ENCODE peak calls at places on chromosomes 6 and 20, in four cellular contexts. M is NCI-H2029 treated with DMSO at 0.1 percent for 48 hours, G is Peyer's patch, Q is T follicular helper cell. Y is an unnamed sample.

GRCh38 chr6:87391334-87391733 is 16.4 kb upstream of the CFAP206 start:
- DNase-seq in M (peak), G (no peak), Q (no peak), Y (no peak)

GRCh38 chr6:434051-434705 is 42.6 kb downstream of the IRF4 start:
- DNase-seq in M (no peak), G (no peak), Q (no peak), Y (no peak)

GRCh38 chr6:138971601-138972000 is 16.5 kb downstream of the REPS1 start:
- DNase-seq in M (no peak), G (no peak), Q (no peak), Y (no peak)

GRCh38 chr6:87756858-87757257 is 54.8 kb upstream of the AKIRIN2 start:
- DNase-seq in M (no peak), G (no peak), Q (no peak), Y (no peak)

GRCh38 chr6:104614394-104614793 is 245.3 kb downstream of the HACE1 start:
- DNase-seq in M (no peak), G (no peak), Q (no peak), Y (no peak)

GRCh38 chr6:12941422-12941821 is 224.9 kb downstream of the PHACTR1 start:
- DNase-seq in M (no peak), G (no peak), Q (no peak), Y (no peak)

GRCh38 chr20:16098890-16099639 is 474.2 kb downstream of the KIF16B start:
- DNase-seq in M (no peak), G (no peak), Q (no peak), Y (no peak)

GRCh38 chr6:149065658-149066556 is 251.6 kb upstream of the TAB2 start:
- DNase-seq in M (no peak), G (no peak), Q (peak), Y (no peak)

GRCh38 chr6:108609276-108609769 is 48.6 kb downstream of the FOXO3 start:
- DNase-seq in M (no peak), G (no peak), Q (no peak), Y (no peak)

Y was measured in mesothelial cell of epicardium.